ENCODE peak calls at places on chromosomes 11 and 22, in seven cellular contexts. O, T, X, E, Y, W and M are unnamed samples.

GRCh38 chr22:17807086-17807485 is 32.8 kb upstream of the BID start:
- DNase-seq in X (no peak), O (no peak), E (no peak), W (no peak), Y (no peak), T (no peak), M (no peak)

GRCh38 chr11:117572671-117573070 is 224.3 kb downstream of the DSCAML1 start:
- DNase-seq in X (no peak), E (no peak), Y (no peak), W (no peak), T (no peak), O (no peak), M (peak; percentile 9)

GRCh38 chr22:37370306-37370979 is 56.8 kb downstream of the ELFN2 start:
- DNase-seq in E (no peak), O (no peak), W (no peak), T (no peak), X (no peak), Y (no peak), M (peak; percentile 37)

GRCh38 chr11:68012843-68013610 is 2.9 kb downstream of the ALDH3B1 start:
- DNase-seq in W (no peak), Y (peak; percentile 98), T (no peak), X (peak; percentile 80), O (peak; percentile 51), E (no peak), M (no peak)

GRCh38 chr11:65558002-65558784 is at the start of gene LTBP3:
- DNase-seq in X (no peak), T (no peak), W (peak; percentile 61), E (peak; percentile 63), Y (peak; percentile 82), O (peak; percentile 80), M (peak; percentile 82)

GRCh38 chr11:125079151-125079877 is 16.2 kb downstream of the SLC37A2 start:
- DNase-seq in Y (peak; percentile 76), E (no peak), X (no peak), O (no peak), T (no peak), W (no peak), M (no peak)

GRCh38 chr11:123754101-123754568 is at the start of gene OR6X1:
- DNase-seq in Y (no peak), W (no peak), T (no peak), X (no peak), E (no peak), O (no peak), M (no peak)

GRCh38 chr22:36541831-36542391 is 12.9 kb upstream of the EIF3D start:
- DNase-seq in E (no peak), X (peak; percentile 64), O (no peak), Y (peak; percentile 97), W (no peak), T (peak; percentile 18), M (peak; percentile 22)

GRCh38 chr22:37258005-37258790 is 14.1 kb upstream of the RAC2 start:
- DNase-seq in W (no peak), O (no peak), E (no peak), X (no peak), T (no peak), Y (no peak), M (no peak)

GRCh38 chr11:124943242-124943641 is 7.4 kb upstream of the HEPACAM start:
- DNase-seq in W (no peak), T (no peak), O (no peak), Y (no peak), X (no peak), E (no peak), M (no peak)

GRCh38 chr11:72971611-72972010 is 157.4 kb downstream of the ATG16L2 start:
- DNase-seq in W (no peak), E (no peak), X (no peak), T (no peak), Y (no peak), O (no peak), M (no peak)

GRCh38 chr22:24023204-24023789 is 12.2 kb downstream of the CABIN1 start:
- DNase-seq in X (no peak), W (no peak), E (no peak), Y (no peak), T (no peak), O (no peak), M (no peak)

GRCh38 chr11:110762596-110762995 is 50.4 kb upstream of the ARHGAP20 start:
- DNase-seq in X (no peak), Y (no peak), W (no peak), T (no peak), O (no peak), E (no peak), M (no peak)

GRCh38 chr22:46233231-46233630 is 16.9 kb downstream of the CDPF1 start:
- DNase-seq in X (no peak), O (no peak), Y (peak; percentile 52), E (no peak), T (no peak), W (no peak), M (no peak)

GRCh38 chr22:30392661-30393321 is 4.0 kb upstream of the SEC14L2 start:
- DNase-seq in O (no peak), W (peak; percentile 49), Y (no peak), T (no peak), E (no peak), X (no peak), M (peak; percentile 42)

GRCh38 chr11:69647349-69647748 is 6.4 kb downstream of the CCND1 start:
- DNase-seq in E (no peak), W (no peak), O (no peak), X (no peak), T (no peak), Y (no peak), M (peak; percentile 31)

GRCh38 chr11:42301777-42302176 is 842.3 kb upstream of the LRRC4C start:
- DNase-seq in X (no peak), Y (no peak), O (no peak), W (no peak), E (no peak), T (no peak), M (no peak)

GRCh38 chr11:2525941-2526807 is 81.4 kb downstream of the KCNQ1 start:
- DNase-seq in X (no peak), O (peak; percentile 3), Y (no peak), E (peak; percentile 18), W (peak; percentile 25), T (no peak), M (peak; percentile 15)

GRCh38 chr11:66974724-66975402 is at the start of gene C11orf86:
- DNase-seq in Y (no peak), O (no peak), E (no peak), T (no peak), X (no peak), W (no peak), M (no peak)

GRCh38 chr11:57555393-57555792 is 12.1 kb downstream of the UBE2L6 start:
- DNase-seq in X (no peak), W (no peak), E (no peak), Y (no peak), O (no peak), T (no peak), M (no peak)

GRCh38 chr11:119567667-119568582 is 145.0 kb upstream of the THY1 start:
- DNase-seq in T (no peak), W (no peak), X (no peak), O (no peak), E (peak; percentile 53), Y (peak; percentile 80), M (no peak)

GRCh38 chr22:42332089-42332488 is 61.6 kb upstream of the TCF20 start:
- DNase-seq in E (no peak), W (no peak), Y (no peak), X (no peak), O (no peak), T (no peak), M (no peak)

GRCh38 chr22:39527481-39527961 is 5.0 kb downstream of the RPS19BP1 start:
- DNase-seq in T (no peak), X (no peak), O (no peak), E (no peak), Y (no peak), W (no peak), M (no peak)